ENCODE peak calls at places on chromosomes 3 and 15, in seven cellular contexts. J is foreskin fibroblast; K is astrocyte of the cerebellum; G is GM20000; V is neural crest cell; H is cardiac fibroblast; M is CD4-positive, alpha-beta T cell. D is an unnamed sample.

GRCh38 chr3:15634671-15635661 is 33.4 kb downstream of the BTD start:
- DNase-seq in G (no peak), V (no peak), K (peak), H (peak), J (peak), M (no peak), D (peak)

GRCh38 chr3:195240939-195241338 is 30.0 kb downstream of the XXYLT1 start:
- DNase-seq in G (no peak), J (no peak), M (no peak), H (no peak), V (no peak), K (no peak), D (no peak)

GRCh38 chr15:65868546-65869126 is 655 bp upstream of the RAB11A start:
- DNase-seq in H (no peak), G (no peak), V (no peak), J (no peak), K (no peak), M (no peak), D (no peak)

GRCh38 chr15:43977072-43977884 is 150.5 kb downstream of the WDR76 start:
- DNase-seq in M (no peak), H (no peak), G (peak), J (no peak), V (no peak), K (no peak), D (no peak)

GRCh38 chr3:172591876-172592771 is 68.9 kb upstream of the TNFSF10 start:
- DNase-seq in G (peak), H (no peak), M (peak), K (no peak), V (no peak), J (no peak), D (no peak)

GRCh38 chr15:84949845-84950569 is 31.6 kb upstream of the PDE8A start:
- DNase-seq in V (no peak), M (no peak), K (no peak), J (no peak), H (peak), G (no peak), D (peak)

GRCh38 chr3:29693863-29694262 is 413.0 kb downstream of the RBMS3 start:
- DNase-seq in H (peak), V (no peak), M (no peak), J (peak), K (peak), G (no peak), D (peak)

GRCh38 chr3:186882881-186883685 is 40.6 kb downstream of the ADIPOQ start:
- DNase-seq in V (no peak), G (no peak), M (no peak), J (peak), K (no peak), H (peak), D (peak)

GRCh38 chr3:117047951-117048705 is 338.5 kb downstream of the TUSC7 start:
- DNase-seq in J (peak), H (no peak), V (no peak), M (no peak), K (no peak), G (no peak), D (no peak)

GRCh38 chr3:55646121-55646520 is 159.0 kb upstream of the WNT5A start:
- DNase-seq in J (no peak), G (no peak), V (no peak), K (no peak), M (no peak), H (no peak), D (no peak)

GRCh38 chr15:93330862-93331544 is 242.0 kb upstream of the RGMA start:
- DNase-seq in K (no peak), J (no peak), M (no peak), H (no peak), V (no peak), G (no peak), D (no peak)

GRCh38 chr3:48960841-48961413 is 29.1 kb upstream of the P4HTM start:
- DNase-seq in K (no peak), H (peak), V (no peak), J (no peak), G (peak), M (no peak), D (peak)

GRCh38 chr3:171654809-171655208 is 155.5 kb downstream of the PLD1 start:
- DNase-seq in K (peak), J (peak), H (peak), V (no peak), G (no peak), M (no peak), D (peak)

GRCh38 chr3:105422645-105423044 is 55.9 kb downstream of the ALCAM start:
- DNase-seq in V (no peak), J (no peak), M (no peak), H (no peak), K (no peak), G (no peak), D (no peak)

GRCh38 chr3:185216587-185216918 is 37.3 kb downstream of the EHHADH start:
- DNase-seq in M (no peak), H (peak), V (no peak), J (no peak), G (no peak), K (no peak), D (peak)

GRCh38 chr3:94172695-94173310 is 109.9 kb downstream of the NSUN3 start:
- DNase-seq in M (no peak), H (no peak), V (no peak), G (no peak), J (no peak), K (no peak), D (no peak)

GRCh38 chr3:107525954-107526305 is 3.2 kb downstream of the BBX start:
- DNase-seq in G (no peak), V (no peak), J (no peak), K (no peak), H (no peak), M (no peak), D (peak)

GRCh38 chr3:126557415-126557745 is 1.4 kb downstream of the C3orf22 start:
- DNase-seq in K (no peak), V (no peak), J (no peak), H (no peak), M (no peak), G (no peak), D (no peak)

GRCh38 chr3:20100106-20100605 is 59.9 kb downstream of the KAT2B start:
- DNase-seq in K (no peak), G (no peak), M (no peak), H (no peak), J (no peak), V (no peak), D (no peak)

GRCh38 chr3:39250116-39250747 is 29.6 kb downstream of the CX3CR1 start:
- DNase-seq in V (no peak), G (no peak), M (no peak), H (peak), J (no peak), K (no peak), D (peak)
- TF ChIP-seq CTCF in V (no peak), G (no peak), M (no peak), H (no peak), J (no peak), K (no peak), D (no peak)

GRCh38 chr3:32930161-32930560 is 21.3 kb upstream of the CCR4 start:
- DNase-seq in J (no peak), K (no peak), V (no peak), G (no peak), M (no peak), H (no peak), D (no peak)

GRCh38 chr3:32937331-32937730 is 14.1 kb upstream of the CCR4 start:
- DNase-seq in V (no peak), G (no peak), H (peak), J (no peak), K (no peak), M (no peak), D (no peak)

GRCh38 chr3:32934150-32934742 is 17.2 kb upstream of the CCR4 start:
- DNase-seq in M (no peak), J (no peak), H (peak), V (peak), G (peak), K (no peak), D (peak)
- TF ChIP-seq CTCF in M (peak), J (peak), H (peak), V (peak), G (peak), K (peak), D (peak)

DNA sequence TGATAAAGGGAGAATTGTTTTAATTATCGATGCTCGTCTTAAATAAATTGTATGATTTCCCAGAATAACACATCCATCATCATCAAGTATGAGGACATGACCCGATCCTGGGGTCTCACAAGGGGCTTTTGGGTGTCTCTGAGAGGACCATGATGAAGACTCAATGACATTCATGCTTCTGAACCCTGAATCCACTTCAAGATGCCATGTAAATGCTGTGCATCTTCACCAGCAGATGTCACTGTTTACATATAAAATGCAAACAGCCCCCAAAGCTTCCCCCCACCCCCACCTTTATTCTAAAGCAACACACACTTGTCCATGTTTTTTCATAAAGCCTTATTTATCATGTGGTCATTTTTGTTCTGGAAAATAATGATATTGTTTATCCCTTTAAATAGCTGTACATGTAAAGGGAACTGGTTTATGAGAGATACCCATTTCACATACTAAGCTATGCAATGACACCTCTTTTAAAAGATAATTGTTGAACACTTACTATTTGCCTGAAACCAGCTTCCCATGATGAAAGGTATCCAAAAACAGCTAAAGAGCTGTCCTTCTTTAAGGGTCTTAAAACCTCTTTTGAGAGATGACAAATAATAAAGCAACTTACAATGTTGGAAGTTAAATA is 69.7 kb upstream of the UBE3A start:
- DNase-seq in G (peak), H (peak), V (no peak), J (peak), M (no peak), K (peak), D (peak)
- TF ChIP-seq CTCF in G (peak), H (peak), V (peak), J (peak), M (peak), K (peak), D (peak)

GRCh38 chr3:180871901-180872300 is 40.6 kb upstream of the FXR1 start:
- DNase-seq in H (peak), V (no peak), M (no peak), K (peak), J (no peak), G (no peak), D (peak)

GRCh38 chr3:180875071-180875698 is 37.3 kb upstream of the FXR1 start:
- DNase-seq in K (no peak), G (no peak), H (no peak), V (no peak), J (no peak), M (no peak), D (peak)

GRCh38 chr3:180870008-180870733 is 42.3 kb upstream of the FXR1 start:
- DNase-seq in K (no peak), J (no peak), V (no peak), G (no peak), H (peak), M (no peak), D (peak)
- TF ChIP-seq CTCF in K (no peak), J (no peak), V (no peak), G (no peak), H (peak), M (no peak), D (peak)

DNA sequence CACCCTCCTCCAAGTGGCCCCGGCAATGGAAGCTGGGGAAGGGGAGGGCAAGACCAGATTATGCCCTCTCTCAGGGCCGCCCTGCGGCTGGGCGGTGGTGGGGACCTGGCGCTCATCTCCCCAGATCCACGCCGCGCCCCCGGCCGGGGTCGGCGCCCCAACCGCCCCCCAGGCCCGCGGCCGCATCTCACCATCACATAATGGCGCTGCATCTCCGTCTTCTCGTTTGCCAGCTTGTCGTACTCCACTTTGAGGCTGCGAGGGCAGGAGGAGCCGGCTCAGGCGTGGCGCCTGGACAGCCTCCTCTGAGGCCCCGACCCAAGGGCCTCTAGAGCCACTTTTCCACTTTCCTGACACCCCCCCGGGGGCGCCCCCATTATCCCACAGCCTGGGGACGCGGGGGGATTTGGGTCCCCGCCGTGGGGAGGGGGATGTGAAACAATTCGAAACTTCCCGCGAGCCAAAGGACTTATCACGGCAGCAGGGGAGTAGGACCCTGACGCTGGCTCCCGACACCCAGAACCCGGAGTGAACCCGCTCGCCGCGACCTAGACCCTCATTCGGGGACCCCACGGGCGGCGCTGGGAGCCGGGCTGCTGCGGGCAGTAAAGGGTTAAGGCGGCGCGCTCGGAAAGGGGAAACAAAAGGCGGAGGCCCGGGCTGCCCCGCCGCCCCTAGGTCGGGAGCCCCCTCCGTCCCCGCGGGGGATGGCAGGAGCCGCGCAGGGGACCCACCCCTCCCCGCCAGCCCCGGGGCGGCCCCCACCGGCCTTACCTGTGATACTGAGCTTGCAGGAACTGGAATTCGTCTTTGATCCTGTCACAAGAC is 2.1 kb downstream of the TLE3 start:
- DNase-seq in V (no peak), J (no peak), H (no peak), G (peak), M (peak), K (no peak), D (no peak)
- TF ChIP-seq CTCF in V (peak), J (no peak), H (no peak), G (no peak), M (no peak), K (no peak), D (no peak)

DNA sequence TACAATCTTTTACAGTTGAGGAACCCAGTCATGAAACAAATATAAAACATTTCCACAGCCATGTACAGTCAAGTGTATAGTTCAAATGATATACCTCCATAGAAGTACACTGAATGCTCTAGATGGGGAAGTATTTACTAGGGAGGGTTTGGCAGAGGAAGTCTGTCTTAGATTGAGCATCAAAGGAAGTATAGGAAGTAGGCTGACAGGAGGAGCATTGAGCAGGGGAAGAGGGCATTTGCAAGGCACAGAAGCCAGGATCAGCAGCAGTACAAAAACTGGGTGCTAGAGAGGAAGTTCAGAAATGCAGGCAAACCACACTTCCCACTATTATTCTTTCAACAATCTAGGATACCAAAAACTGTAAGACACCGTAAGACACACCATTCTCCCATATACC is 122.6 kb downstream of the ANO10 start:
- DNase-seq in V (no peak), G (no peak), J (no peak), M (no peak), K (no peak), H (no peak), D (no peak)
- TF ChIP-seq CTCF in V (no peak), G (no peak), J (no peak), M (no peak), K (no peak), H (no peak), D (no peak)

DNA sequence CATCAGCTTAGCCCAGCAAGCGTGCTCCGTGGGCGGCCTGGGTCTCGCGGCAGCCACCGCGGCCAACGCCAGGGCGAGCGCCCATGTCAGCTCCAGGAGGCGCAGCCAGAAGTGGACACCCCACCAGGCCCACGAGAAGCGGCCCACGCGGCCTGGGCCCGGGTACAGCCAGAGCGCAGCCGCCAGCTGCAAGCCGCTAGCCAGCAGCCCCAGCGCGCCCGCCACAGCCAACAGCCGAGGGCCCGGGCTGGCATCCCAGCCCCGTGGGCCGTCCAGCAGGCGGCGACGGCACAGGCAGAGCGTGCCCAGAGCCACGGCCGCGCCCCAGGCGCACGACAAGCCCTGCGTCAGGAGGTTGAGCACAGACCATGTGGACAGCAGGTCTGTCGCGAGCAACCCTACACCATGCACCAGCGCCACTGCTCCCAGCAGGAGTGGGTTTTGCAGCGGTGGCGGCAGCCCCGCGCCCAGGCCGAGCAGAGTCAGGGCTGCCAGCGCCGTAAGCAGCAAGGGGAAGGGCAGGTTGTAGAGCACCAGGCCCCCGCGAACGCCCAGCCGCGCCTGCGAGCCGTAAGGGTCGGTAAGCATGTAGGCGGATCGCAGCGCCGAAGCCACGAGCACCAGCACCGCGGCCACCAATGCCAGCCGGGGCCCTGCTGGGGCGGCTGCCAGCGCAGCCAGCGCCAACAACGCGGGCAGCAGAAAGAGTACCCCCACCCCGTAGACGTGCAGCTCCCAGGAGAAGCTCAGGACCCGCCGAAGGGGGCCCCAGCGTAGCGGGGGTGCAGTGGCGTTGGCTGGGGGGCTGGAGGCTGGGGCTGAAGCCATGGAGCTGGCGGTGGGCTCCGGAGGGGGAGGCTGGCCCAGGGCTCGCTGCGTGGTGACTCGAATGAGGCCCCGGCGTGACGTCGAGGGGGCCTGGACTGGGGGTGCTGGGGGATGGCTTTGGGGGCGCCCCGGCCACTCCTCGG is 4.9 kb downstream of the PRRT3 start:
- DNase-seq in J (peak), H (peak), K (no peak), G (peak), V (peak), M (no peak), D (peak)
- TF ChIP-seq CTCF in J (peak), H (peak), K (peak), G (no peak), V (peak), M (no peak), D (peak)

DNA sequence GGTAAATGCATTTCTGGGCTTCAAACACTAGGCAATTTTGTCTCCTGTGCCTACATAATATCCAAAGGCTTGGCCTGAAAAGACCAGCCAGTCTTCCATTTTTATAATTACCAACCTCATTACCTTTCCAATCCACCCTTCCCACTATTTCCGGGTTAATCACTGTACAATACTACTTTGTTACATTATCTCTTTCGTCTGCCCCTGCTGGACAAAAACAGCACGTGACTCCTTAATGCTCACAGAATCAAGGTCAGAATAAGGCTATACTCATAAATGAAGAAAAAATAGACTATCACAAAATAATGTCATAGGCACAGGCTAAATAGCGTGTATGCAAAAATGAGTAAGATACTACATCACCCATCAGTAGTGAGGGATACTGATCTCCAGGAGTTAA is 40.1 kb downstream of the ABI3BP start:
- DNase-seq in K (no peak), H (no peak), J (no peak), M (no peak), G (no peak), V (no peak), D (no peak)
- TF ChIP-seq CTCF in K (no peak), H (no peak), J (no peak), M (no peak), G (no peak), V (no peak), D (no peak)

GRCh38 chr3:38662544-38662943 is 13.1 kb upstream of the SCN5A start:
- DNase-seq in J (peak), G (no peak), V (no peak), H (peak), M (no peak), K (no peak), D (peak)
- TF ChIP-seq CTCF in J (peak), G (no peak), V (peak), H (peak), M (no peak), K (peak), D (peak)